ENCODE peak calls at places on chromosome 12, in five cellular contexts. Q is brain microvascular endothelial cell, O is astrocyte of the cerebellum, E is fibroblast of lung, Y is GM23248. U is an unnamed sample.

GRCh38 chr12:6550294-6551062 is 5.4 kb downstream of the IFFO1 start:
- DNase-seq in O (no peak), Y (no peak), Q (no peak), E (no peak), U (no peak)

GRCh38 chr12:58420496-58420895 is 479.1 kb downstream of the ATP23 start:
- DNase-seq in Q (no peak), O (peak), E (no peak), Y (peak), U (peak)

GRCh38 chr12:71994715-71995114 is 56.1 kb downstream of the TPH2 start:
- DNase-seq in Y (no peak), E (no peak), O (no peak), Q (no peak), U (no peak)

GRCh38 chr12:60266381-60266852 is 670.6 kb downstream of the SLC16A7 start:
- DNase-seq in Y (peak), E (peak), O (peak), Q (peak), U (peak)

GRCh38 chr12:94149781-94150482 is 1.6 kb downstream of the PLXNC1 start:
- DNase-seq in O (no peak), Y (peak), Q (no peak), E (peak), U (peak)

GRCh38 chr12:132248439-132249157 is 80.8 kb downstream of the GALNT9 start:
- DNase-seq in O (no peak), Q (peak), E (no peak), Y (peak), U (peak)

GRCh38 chr12:71954861-71955260 is 16.2 kb downstream of the TPH2 start:
- DNase-seq in Y (no peak), Q (no peak), E (no peak), O (no peak), U (no peak)

GRCh38 chr12:92408072-92408900 is 262.6 kb upstream of the BTG1 start:
- DNase-seq in Q (peak), O (no peak), Y (peak), E (peak), U (peak)

GRCh38 chr12:76611533-76611932 is 52.0 kb upstream of the OSBPL8 start:
- DNase-seq in O (no peak), E (peak), Y (peak), Q (peak), U (peak)

GRCh38 chr12:62806893-62807292 is 128.1 kb downstream of the PPM1H start:
- DNase-seq in Q (no peak), E (no peak), Y (no peak), O (no peak), U (no peak)

GRCh38 chr12:51360315-51360714 is 13.8 kb upstream of the CELA1 start:
- DNase-seq in Y (no peak), Q (no peak), E (no peak), O (no peak), U (no peak)

GRCh38 chr12:6458281-6459003 is 6.6 kb downstream of the TAPBPL start:
- DNase-seq in Q (no peak), Y (no peak), O (no peak), E (no peak), U (no peak)

GRCh38 chr12:51653431-51653830 is 62.4 kb downstream of the SCN8A start:
- DNase-seq in Q (no peak), Y (no peak), E (peak), O (no peak), U (no peak)

GRCh38 chr12:19988457-19988856 is 379.9 kb upstream of the PDE3A start:
- DNase-seq in E (no peak), Y (peak), O (no peak), Q (no peak), U (peak)

GRCh38 chr12:132788375-132789098 is 26.9 kb upstream of the ANKLE2 start:
- DNase-seq in Y (peak), O (no peak), Q (no peak), E (no peak), U (no peak)

GRCh38 chr12:80293759-80294158 is 150.3 kb upstream of the PTPRQ start:
- DNase-seq in Q (no peak), O (no peak), Y (no peak), E (no peak), U (no peak)

GRCh38 chr12:31558521-31558920 is 32.4 kb downstream of the DENND5B start:
- DNase-seq in Y (peak), E (peak), O (no peak), Q (no peak), U (peak)

GRCh38 chr12:132951649-132952048 is 4.5 kb downstream of the ZNF605 start:
- DNase-seq in O (no peak), E (no peak), Y (no peak), Q (no peak), U (no peak)

GRCh38 chr12:55619352-55620138 is 17.1 kb upstream of the OR10P1 start:
- DNase-seq in O (peak), Y (peak), E (peak), Q (peak), U (peak)

GRCh38 chr12:132385923-132386751 is 56.7 kb upstream of the GALNT9 start:
- DNase-seq in Y (no peak), Q (no peak), O (no peak), E (no peak), U (no peak)

GRCh38 chr12:119182701-119183493 is 4.2 kb downstream of the HSPB8 start:
- DNase-seq in O (no peak), E (peak), Y (no peak), Q (peak), U (peak)
- H3K4me3 ChIP-seq in O (no peak), E (no peak), Y (no peak), Q (no peak), U (no peak)

GRCh38 chr12:1594295-1595025 is at the start of gene FBXL14:
- DNase-seq in O (no peak), Q (peak), E (peak), Y (peak), U (peak)
- H3K4me3 ChIP-seq in O (peak), Q (peak), E (peak), Y (peak), U (peak)

DNA sequence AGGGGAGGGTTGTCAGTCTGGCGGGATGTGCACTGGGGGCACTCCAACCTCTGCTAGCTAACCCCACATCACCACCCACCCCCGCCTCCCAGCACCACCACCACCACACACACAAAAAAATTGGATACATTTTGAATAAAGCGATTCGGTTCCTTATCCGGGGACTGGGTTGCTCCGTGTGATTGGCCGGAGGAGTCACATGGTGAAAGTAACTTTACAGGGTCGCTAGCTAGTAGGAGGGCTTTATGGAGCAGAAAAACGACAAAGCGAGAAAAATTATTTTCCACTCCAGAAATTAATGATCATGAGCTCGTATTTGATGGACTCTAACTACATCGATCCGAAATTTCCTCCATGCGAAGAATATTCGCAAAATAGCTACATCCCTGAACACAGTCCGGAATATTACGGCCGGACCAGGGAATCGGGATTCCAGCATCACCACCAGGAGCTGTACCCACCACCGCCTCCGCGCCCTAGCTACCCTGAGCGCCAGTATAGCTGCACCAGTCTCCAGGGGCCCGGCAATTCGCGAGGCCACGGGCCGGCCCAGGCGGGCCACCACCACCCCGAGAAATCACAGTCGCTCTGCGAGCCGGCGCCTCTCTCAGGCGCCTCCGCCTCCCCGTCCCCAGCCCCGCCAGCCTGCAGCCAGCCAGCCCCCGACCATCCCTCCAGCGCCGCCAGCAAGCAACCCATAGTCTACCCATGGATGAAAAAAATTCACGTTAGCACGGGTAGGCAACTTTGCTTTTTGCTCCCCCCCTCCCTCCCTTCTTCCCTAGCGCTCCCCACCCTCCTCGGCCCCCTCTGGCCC is at the start of gene HOXC4:
- DNase-seq in Y (peak), E (peak), Q (no peak), O (no peak), U (no peak)
- H3K4me3 ChIP-seq in Y (peak), E (peak), Q (peak), O (peak), U (peak)

GRCh38 chr12:118058227-118058626 is 2.8 kb downstream of the WSB2 start:
- DNase-seq in O (no peak), Y (no peak), E (no peak), Q (no peak), U (no peak)

GRCh38 chr12:118061011-118061875 is at the start of gene WSB2:
- DNase-seq in Y (peak), Q (peak), E (peak), O (no peak), U (peak)

GRCh38 chr12:118059645-118060275 is 1.2 kb downstream of the WSB2 start:
- DNase-seq in O (no peak), Y (peak), Q (no peak), E (peak), U (peak)

GRCh38 chr12:118060301-118061010 is 523 bp downstream of the WSB2 start:
- DNase-seq in E (no peak), Q (no peak), Y (peak), O (no peak), U (peak)

DNA sequence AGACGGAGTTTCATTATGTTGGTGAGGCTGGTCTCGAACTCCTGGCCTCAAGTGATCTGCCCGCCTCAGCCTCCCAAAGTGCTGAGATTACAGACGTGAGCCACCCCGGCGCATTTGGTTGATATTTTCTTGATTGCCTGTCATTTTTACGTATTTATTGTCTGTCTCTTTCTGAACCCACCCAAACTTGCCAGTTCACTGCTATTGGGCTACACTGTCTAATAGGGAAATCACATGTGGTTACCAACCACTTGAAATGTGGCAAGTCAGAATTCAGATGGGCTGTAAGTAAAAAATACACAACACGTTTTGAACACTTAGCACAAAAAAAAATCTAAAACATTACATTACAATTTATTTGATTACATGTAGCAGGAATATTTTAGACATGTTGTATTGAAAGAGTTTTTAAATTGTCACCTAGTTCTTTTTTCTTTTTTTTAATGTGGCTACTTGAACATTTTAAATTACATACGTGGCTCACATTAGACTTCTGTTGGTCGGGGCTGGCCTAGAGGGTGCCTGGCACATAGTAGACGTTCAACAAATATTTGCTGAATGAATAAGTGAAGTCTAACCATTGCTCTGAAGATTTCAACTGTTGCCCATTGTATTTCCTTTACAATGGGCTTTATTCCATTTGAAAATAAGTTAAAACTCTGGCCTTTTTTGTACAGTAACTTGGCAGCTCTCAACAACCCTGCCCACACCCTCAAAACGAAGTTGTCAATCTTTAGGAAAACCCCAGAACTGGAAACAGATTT is 1.9 kb downstream of the WSB2 start:
- DNase-seq in O (no peak), Q (peak), E (no peak), Y (peak), U (peak)
- H3K4me3 ChIP-seq in O (peak), Q (peak), E (peak), Y (peak), U (peak)

DNA sequence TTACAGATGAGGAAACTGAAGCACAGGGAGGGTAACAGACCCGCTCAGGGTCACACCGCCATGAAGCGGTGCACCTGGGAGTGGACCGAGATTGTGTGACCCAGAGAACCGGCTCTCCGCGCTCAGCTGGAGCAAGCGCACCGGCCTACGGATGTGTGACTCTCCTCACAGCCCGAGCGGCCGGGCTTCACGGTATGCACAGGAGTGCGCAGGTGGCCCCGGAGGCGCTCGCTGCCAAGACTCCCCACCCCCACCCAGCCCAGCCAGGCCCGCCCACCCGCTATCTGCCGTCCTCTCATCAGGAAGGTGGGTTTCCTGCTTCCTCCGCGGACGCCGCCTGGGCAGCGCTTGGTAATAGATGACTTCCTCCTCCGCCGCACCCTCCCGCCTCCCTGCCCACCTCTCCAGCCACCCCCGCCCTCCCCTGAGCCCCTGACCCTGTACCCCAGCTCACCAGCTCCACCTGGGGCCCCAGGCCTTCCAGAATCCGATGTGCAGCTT is 110.7 kb downstream of the NCOR2 start:
- DNase-seq in Y (no peak), Q (no peak), O (no peak), E (no peak), U (no peak)
- H3K4me3 ChIP-seq in Y (no peak), Q (no peak), O (no peak), E (no peak), U (no peak)

U was measured in cardiac fibroblast.